ENCODE peak calls at places on chromosome 12, in eight cellular contexts. S is left lung; J is stomach; O is suprapubic skin; C is A673; P is CD8-positive, alpha-beta memory T cell; W is tibial artery; X is cardiac muscle cell. E is an unnamed sample.
A peak's percentile ranks its signal among the peaks of the same experiment; 100 is the strongest.

GRCh38 chr12:90940872-90941499 is 14.0 kb downstream of the CCER1 start:
- DNase-seq in X (peak; percentile 83), O (no peak), S (no peak), W (no peak), C (peak; percentile 81), J (no peak), P (no peak), E (peak; percentile 49)

GRCh38 chr12:119334459-119335170 is at the start of gene CCDC60:
- DNase-seq in S (no peak), O (no peak), X (no peak), W (no peak), J (peak; percentile 41), C (peak; percentile 25), P (no peak), E (peak; percentile 90)

GRCh38 chr12:105315726-105316125 is 14.8 kb upstream of the C12orf75 start:
- DNase-seq in O (no peak), P (no peak), J (no peak), S (no peak), C (no peak), X (no peak), W (no peak), E (no peak)

GRCh38 chr12:47750916-47751470 is 7.7 kb downstream of the RAPGEF3 start:
- DNase-seq in P (no peak), C (no peak), O (no peak), W (no peak), S (no peak), X (no peak), J (no peak), E (no peak)

GRCh38 chr12:107891967-107892366 is 117.5 kb downstream of the ASCL4 start:
- DNase-seq in J (no peak), S (no peak), C (peak; percentile 40), W (no peak), X (peak; percentile 20), O (no peak), P (no peak), E (peak; percentile 63)

GRCh38 chr12:56221233-56221756 is 427 bp downstream of the RNF41 start:
- DNase-seq in P (peak; percentile 8), S (peak; percentile 53), O (no peak), J (peak; percentile 58), X (peak; percentile 91), C (peak; percentile 68), W (peak; percentile 88), E (peak; percentile 87)

GRCh38 chr12:115752913-115753726 is 524.4 kb downstream of the MED13L start:
- DNase-seq in C (peak; percentile 62), W (no peak), P (no peak), S (no peak), J (peak; percentile 33), X (peak; percentile 84), O (no peak), E (peak; percentile 77)

GRCh38 chr12:66603981-66604380 is 74.9 kb downstream of the GRIP1 start:
- DNase-seq in W (no peak), J (no peak), O (no peak), C (no peak), S (no peak), X (no peak), P (no peak), E (no peak)

GRCh38 chr12:130705174-130705880 is 10.8 kb downstream of the RIMBP2 start:
- DNase-seq in P (no peak), C (no peak), W (peak; percentile 28), J (no peak), S (no peak), X (no peak), O (peak; percentile 32), E (no peak)

GRCh38 chr12:62606654-62607053 is 140.0 kb downstream of the MON2 start:
- DNase-seq in S (no peak), C (no peak), W (no peak), X (no peak), O (no peak), P (no peak), J (no peak), E (no peak)

GRCh38 chr12:6229823-6230222 is 29.6 kb downstream of the CD9 start:
- DNase-seq in S (peak; percentile 76), J (no peak), C (no peak), X (peak; percentile 55), W (peak; percentile 91), P (no peak), O (peak; percentile 91), E (no peak)

GRCh38 chr12:56590237-56590830 is 39.8 kb downstream of the BAZ2A start:
- DNase-seq in P (no peak), W (no peak), S (no peak), J (no peak), O (no peak), C (peak; percentile 48), X (peak; percentile 37), E (peak; percentile 77)

GRCh38 chr12:126847005-126847629 is 1419.9 kb upstream of the TMEM132C start:
- DNase-seq in W (no peak), S (no peak), O (no peak), P (no peak), C (no peak), J (no peak), X (no peak), E (no peak)

GRCh38 chr12:93572712-93573551 is 457 bp downstream of the SOCS2 start:
- DNase-seq in O (peak; percentile 81), P (no peak), X (peak; percentile 48), J (no peak), S (peak; percentile 42), W (peak; percentile 72), C (no peak), E (peak; percentile 79)

GRCh38 chr12:45745861-45746277 is 16.4 kb downstream of the ARID2 start:
- DNase-seq in C (peak; percentile 40), P (no peak), X (peak; percentile 53), W (no peak), O (no peak), S (no peak), J (no peak), E (no peak)

GRCh38 chr12:116691205-116691604 is 46.7 kb downstream of the SPRING1 start:
- DNase-seq in W (no peak), J (no peak), P (no peak), O (no peak), C (no peak), X (no peak), S (no peak), E (no peak)

GRCh38 chr12:130418261-130418660 is 80.6 kb downstream of the PIWIL1 start:
- DNase-seq in P (no peak), X (no peak), S (no peak), W (no peak), O (no peak), C (no peak), J (no peak), E (no peak)

GRCh38 chr12:25496098-25496587 is 56.9 kb downstream of the LMNTD1 start:
- DNase-seq in W (no peak), O (no peak), P (no peak), S (no peak), J (no peak), X (peak; percentile 20), C (no peak), E (no peak)

DNA sequence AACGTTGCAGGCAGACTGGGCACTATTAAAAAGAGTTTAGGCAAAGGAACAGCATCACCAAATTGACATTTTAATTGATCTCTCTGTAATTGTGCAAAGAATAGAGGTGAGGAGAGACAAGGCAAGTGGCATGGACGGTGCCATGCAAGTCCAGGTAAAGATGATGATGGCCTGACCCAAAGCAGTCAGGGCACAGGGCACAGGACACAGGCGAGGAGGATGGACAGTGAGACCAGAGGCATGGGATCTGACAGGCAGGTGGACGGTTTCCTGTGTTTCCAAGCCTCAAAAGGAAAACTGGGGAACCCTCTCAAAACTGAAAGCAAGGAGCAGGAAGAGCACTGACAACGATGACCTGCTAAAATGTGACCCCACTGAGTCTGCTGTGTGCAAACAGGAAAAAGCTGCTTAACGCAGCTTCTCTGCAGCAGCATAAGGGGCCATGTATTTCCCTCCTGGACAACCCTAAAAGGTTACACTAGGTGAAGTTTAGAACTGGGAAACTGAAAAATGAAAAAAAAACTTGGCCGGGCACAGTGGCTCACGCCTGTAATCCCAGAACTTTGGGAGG is 50.9 kb downstream of the CLIP1 start:
- DNase-seq in P (no peak), J (no peak), C (no peak), W (no peak), O (no peak), S (no peak), X (no peak), E (no peak)
- H3K27ac ChIP-seq in P (no peak overlapping the region), J (peak overlapping the region; percentile 4), C (peak overlapping the region; percentile 17), W (peak overlapping the region; percentile 70), O (no peak overlapping the region), S (no peak overlapping the region), X (no peak overlapping the region), E (no peak overlapping the region)

GRCh38 chr12:996881-997280 is 5.9 kb downstream of the ERC1 start:
- DNase-seq in X (no peak), J (no peak), S (no peak), W (no peak), P (no peak), O (no peak), C (no peak), E (no peak)
- H3K4me3 ChIP-seq in X (no peak overlapping the region), J (no peak overlapping the region), S (no peak overlapping the region), W (no peak overlapping the region), P (no peak overlapping the region), O (no peak overlapping the region), C (no peak overlapping the region), E (no peak overlapping the region)

DNA sequence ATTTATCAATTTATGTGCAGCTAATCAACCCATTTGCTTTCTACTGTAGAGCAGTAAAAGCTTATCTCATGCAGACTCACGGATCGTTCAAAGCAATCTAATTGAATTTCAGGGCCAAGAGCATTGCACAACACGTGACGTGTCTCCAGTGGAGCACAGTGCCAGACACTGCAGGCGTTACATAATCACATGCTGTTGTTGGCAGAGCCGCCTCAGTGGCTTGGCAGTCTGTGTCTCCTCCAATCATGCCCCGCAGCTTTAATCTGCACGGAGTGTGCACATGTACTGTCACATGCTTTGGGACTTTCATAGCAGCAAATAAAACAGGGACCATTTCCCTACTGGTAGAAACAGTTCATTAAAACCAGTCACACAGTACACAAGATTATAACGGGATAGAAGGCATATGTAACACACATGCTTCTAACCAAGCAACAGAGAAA is 309.3 kb downstream of the ITPR2 start:
- DNase-seq in C (peak; percentile 96), W (peak; percentile 98), P (no peak), S (peak; percentile 91), J (peak; percentile 93), O (peak; percentile 94), X (peak; percentile 98), E (peak; percentile 33)
- H3K27ac ChIP-seq in C (no peak overlapping the region), W (peak overlapping the region; percentile 48), P (no peak overlapping the region), S (peak overlapping the region; percentile 35), J (no peak overlapping the region), O (peak overlapping the region; percentile 43), X (no peak overlapping the region), E (no peak overlapping the region)

GRCh38 chr12:92539966-92540791 is 162.6 kb upstream of the PLEKHG7 start:
- DNase-seq in W (no peak), P (no peak), S (no peak), C (peak; percentile 59), J (no peak), X (no peak), O (no peak), E (peak; percentile 34)

GRCh38 chr12:92541024-92541423 is 161.8 kb upstream of the PLEKHG7 start:
- DNase-seq in J (no peak), O (no peak), P (no peak), X (no peak), S (no peak), C (no peak), W (no peak), E (no peak)

GRCh38 chr12:92537235-92537960 is 165.4 kb upstream of the PLEKHG7 start:
- DNase-seq in C (no peak), W (no peak), J (no peak), S (no peak), X (no peak), P (no peak), O (no peak), E (peak; percentile 42)

GRCh38 chr12:92535961-92536360 is 166.8 kb upstream of the PLEKHG7 start:
- DNase-seq in O (no peak), X (no peak), C (no peak), P (no peak), S (no peak), W (no peak), J (no peak), E (no peak)

GRCh38 chr12:92538970-92539749 is 163.6 kb upstream of the PLEKHG7 start:
- DNase-seq in S (no peak), W (no peak), J (no peak), P (no peak), O (no peak), X (peak; percentile 93), C (peak; percentile 88), E (no peak)
- H3K4me3 ChIP-seq in S (no peak overlapping the region), W (no peak overlapping the region), J (no peak overlapping the region), P (peak overlapping the region; percentile 10), O (no peak overlapping the region), X (no peak overlapping the region), C (no peak overlapping the region), E (no peak overlapping the region)